ENCODE peak calls at places on chromosomes 1 and 21, in seven cellular contexts. D, I, Y, M, K, Q and G are unnamed samples.

GRCh38 chr21:38448619-38449186 is 49.6 kb downstream of the ERG start:
- DNase-seq in D (peak; percentile 66), I (no peak), Y (no peak), M (no peak), K (no peak), Q (no peak), G (no peak)

GRCh38 chr1:226975259-226975908 is 35.3 kb downstream of the COQ8A start:
- DNase-seq in D (no peak), I (no peak), Y (no peak), M (no peak), K (peak; percentile 47), Q (no peak), G (no peak)

GRCh38 chr1:31639543-31639942 is 5.1 kb downstream of the PEF1 start:
- DNase-seq in D (peak; percentile 68), I (no peak), Y (no peak), M (no peak), K (no peak), Q (no peak), G (no peak)

GRCh38 chr21:27953328-27954045 is 986.6 kb upstream of the ADAMTS5 start:
- DNase-seq in D (no peak), I (no peak), Y (no peak), M (no peak), K (no peak), Q (peak; percentile 0), G (no peak)

GRCh38 chr1:32538887-32539583 is at the start of gene ZBTB8A:
- DNase-seq in D (peak; percentile 77), I (no peak), Y (no peak), M (peak; percentile 43), K (peak; percentile 65), Q (peak; percentile 64), G (peak; percentile 30)

GRCh38 chr1:22444856-22445255 is 6.8 kb upstream of the ZBTB40 start:
- DNase-seq in D (no peak), I (no peak), Y (no peak), M (no peak), K (no peak), Q (no peak), G (no peak)

GRCh38 chr1:162042361-162042760 is 18.7 kb upstream of the OLFML2B start:
- DNase-seq in D (no peak), I (no peak), Y (no peak), M (no peak), K (no peak), Q (no peak), G (no peak)

GRCh38 chr1:111513410-111514020 is 10.1 kb upstream of the ADORA3 start:
- DNase-seq in D (no peak), I (no peak), Y (no peak), M (peak; percentile 24), K (no peak), Q (no peak), G (no peak)

GRCh38 chr1:83670891-83671565 is 327.9 kb downstream of the TTLL7 start:
- DNase-seq in D (no peak), I (no peak), Y (no peak), M (no peak), K (no peak), Q (no peak), G (no peak)

GRCh38 chr1:15386128-15386824 is 23.4 kb upstream of the EFHD2 start:
- DNase-seq in D (no peak), I (peak; percentile 5), Y (no peak), M (no peak), K (no peak), Q (peak; percentile 20), G (no peak)

GRCh38 chr1:81820761-81821160 is 20.0 kb downstream of the ADGRL2 start:
- DNase-seq in D (no peak), I (no peak), Y (no peak), M (no peak), K (no peak), Q (no peak), G (no peak)

GRCh38 chr1:54962612-54963395 is 17.6 kb upstream of the TMEM61 start:
- DNase-seq in D (no peak), I (no peak), Y (no peak), M (no peak), K (no peak), Q (peak; percentile 22), G (no peak)

GRCh38 chr1:21552715-21553114 is 43.5 kb downstream of the ALPL start:
- DNase-seq in D (peak; percentile 85), I (no peak), Y (peak; percentile 71), M (no peak), K (no peak), Q (no peak), G (no peak)

GRCh38 chr1:3944621-3944914 is 44.5 kb upstream of the C1orf174 start:
- DNase-seq in D (no peak), I (no peak), Y (no peak), M (no peak), K (no peak), Q (no peak), G (no peak)

GRCh38 chr1:49626474-49626873 is 397.3 kb downstream of the AGBL4 start:
- DNase-seq in D (no peak), I (no peak), Y (no peak), M (no peak), K (no peak), Q (no peak), G (no peak)

GRCh38 chr1:155759966-155760630 is 71.2 kb downstream of the DAP3 start:
- DNase-seq in D (no peak), I (no peak), Y (no peak), M (no peak), K (no peak), Q (no peak), G (no peak)

GRCh38 chr21:22476214-22476613 is 1478.0 kb downstream of the NCAM2 start:
- DNase-seq in D (no peak), I (no peak), Y (no peak), M (no peak), K (no peak), Q (no peak), G (no peak)

GRCh38 chr1:167013124-167013900 is 24.2 kb downstream of the MAEL start:
- DNase-seq in D (no peak), I (no peak), Y (no peak), M (no peak), K (no peak), Q (no peak), G (no peak)

GRCh38 chr1:1763657-1764621 is 14.3 kb downstream of the NADK start:
- DNase-seq in D (no peak), I (no peak), Y (no peak), M (no peak), K (no peak), Q (no peak), G (no peak)

GRCh38 chr1:210201671-210202070 is 30.9 kb upstream of the SERTAD4 start:
- DNase-seq in D (peak; percentile 8), I (no peak), Y (peak; percentile 13), M (no peak), K (no peak), Q (no peak), G (no peak)

GRCh38 chr1:52825868-52826267 is 16.7 kb upstream of the ZYG11A start:
- DNase-seq in D (peak; percentile 24), I (no peak), Y (no peak), M (no peak), K (peak; percentile 16), Q (peak; percentile 14), G (no peak)

GRCh38 chr21:42508371-42508770 is 5.3 kb upstream of the SLC37A1 start:
- DNase-seq in D (no peak), I (no peak), Y (no peak), M (no peak), K (no peak), Q (no peak), G (no peak)

GRCh38 chr1:208475951-208476824 is 232.0 kb upstream of the PLXNA2 start:
- DNase-seq in D (peak; percentile 28), I (no peak), Y (no peak), M (no peak), K (no peak), Q (no peak), G (no peak)

GRCh38 chr1:228824377-228824776 is 89.1 kb downstream of the RHOU start:
- DNase-seq in D (no peak), I (no peak), Y (no peak), M (no peak), K (no peak), Q (no peak), G (no peak)

GRCh38 chr1:31954607-31955283 is 16.6 kb upstream of the PTP4A2 start:
- DNase-seq in D (peak; percentile 97), I (no peak), Y (peak; percentile 95), M (no peak), K (peak; percentile 50), Q (no peak), G (peak; percentile 92)

GRCh38 chr21:45630876-45631275 is 12.6 kb upstream of the PCBP3 start:
- DNase-seq in D (no peak), I (no peak), Y (no peak), M (no peak), K (no peak), Q (no peak), G (no peak)

GRCh38 chr1:20724364-20725188 is 6.8 kb upstream of the KIF17 start:
- DNase-seq in D (no peak), I (no peak), Y (no peak), M (no peak), K (no peak), Q (no peak), G (peak; percentile 11)

GRCh38 chr1:6450943-6451373 is 15.0 kb downstream of the TNFRSF25 start:
- DNase-seq in D (no peak), I (no peak), Y (no peak), M (no peak), K (no peak), Q (no peak), G (no peak)

GRCh38 chr1:41151846-41152245 is 90.3 kb downstream of the SCMH1 start:
- DNase-seq in D (no peak), I (no peak), Y (no peak), M (no peak), K (no peak), Q (no peak), G (no peak)

GRCh38 chr1:23376890-23377811 is 7.5 kb upstream of the ZNF436 start:
- DNase-seq in D (peak; percentile 64), I (no peak), Y (no peak), M (no peak), K (peak; percentile 56), Q (no peak), G (peak; percentile 76)

GRCh38 chr1:229253170-229253974 is 17.5 kb upstream of the RAB4A start:
- DNase-seq in D (peak; percentile 11), I (no peak), Y (no peak), M (no peak), K (no peak), Q (no peak), G (no peak)

GRCh38 chr1:230332429-230333088 is 93.6 kb downstream of the PGBD5 start:
- DNase-seq in D (no peak), I (no peak), Y (no peak), M (no peak), K (no peak), Q (no peak), G (no peak)

GRCh38 chr1:113058861-113059441 is 14.0 kb upstream of the LRIG2 start:
- DNase-seq in D (no peak), I (no peak), Y (no peak), M (no peak), K (no peak), Q (no peak), G (no peak)